ENCODE peak calls at places on chromosomes 16 and 17, in five cellular contexts. Q, Z, H, D and E are unnamed samples. For H3K9me3, the result is how much of the 10 kb centered on the place peaks cover.

GRCh38 chr16:86942469-86943175 is 364.3 kb downstream of the FOXL1 start:
- DNase-seq in Q (no peak), Z (no peak), H (peak), D (no peak), E (no peak)

GRCh38 chr17:28404812-28405570 is 1.0 kb downstream of the SLC46A1 start:
- DNase-seq in Q (no peak), Z (no peak), H (peak), D (no peak), E (no peak)

GRCh38 chr16:65249768-65250167 is 127.9 kb upstream of the CDH11 start:
- DNase-seq in Q (peak), Z (no peak), H (no peak), D (peak), E (peak)

GRCh38 chr17:70071127-70071526 is 3.9 kb upstream of the KCNJ16 start:
- DNase-seq in Q (no peak), Z (no peak), H (no peak), D (no peak), E (no peak)

GRCh38 chr17:81002013-81002384 is 10.4 kb downstream of the CHMP6 start:
- DNase-seq in Q (no peak), Z (no peak), H (no peak), D (no peak), E (no peak)

GRCh38 chr16:78147846-78148535 is 48.5 kb downstream of the WWOX start:
- DNase-seq in Q (no peak), Z (no peak), H (no peak), D (no peak), E (no peak)

GRCh38 chr16:64590516-64590915 is 531.3 kb downstream of the CDH11 start:
- DNase-seq in Q (no peak), Z (no peak), H (no peak), D (no peak), E (no peak)

GRCh38 chr17:784143-784542 is 2.0 kb downstream of the MRM3 start:
- DNase-seq in Q (no peak), Z (no peak), H (no peak), D (no peak), E (no peak)

GRCh38 chr16:85825326-85825725 is 25.8 kb downstream of the COX4I1 start:
- DNase-seq in Q (no peak), Z (no peak), H (no peak), D (no peak), E (no peak)

GRCh38 chr17:68906638-68907037 is 48.6 kb downstream of the ABCA8 start:
- DNase-seq in Q (no peak), Z (peak), H (no peak), D (no peak), E (no peak)
- TF ChIP-seq CTCF in Q (peak), Z (peak), H (peak), D (peak), E (no peak)

DNA sequence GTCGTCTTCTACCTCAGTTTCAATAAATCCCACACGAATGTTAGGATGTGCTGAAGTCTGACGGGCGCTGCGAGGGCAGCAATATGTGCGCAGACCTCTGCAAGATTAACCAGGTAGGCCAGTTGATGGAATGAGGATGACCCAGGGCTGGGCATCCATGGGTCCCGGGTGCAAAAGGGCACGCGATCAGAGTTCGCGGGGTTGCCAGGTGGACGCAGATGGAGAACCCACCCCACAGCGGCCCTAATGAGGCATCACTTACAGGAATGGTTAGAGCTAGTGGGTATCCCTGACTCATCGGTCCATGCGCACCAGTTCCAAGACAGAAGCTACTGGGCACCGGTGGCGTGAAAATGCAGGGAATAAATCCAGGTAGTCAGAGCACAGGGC is 2116.0 kb downstream of the TP53TG3F start:
- DNase-seq in Q (no peak), Z (no peak), H (no peak), D (no peak), E (no peak)
- H3K9me3 ChIP-seq in Q (under half), Z (under half), H (under half), D (under half), E (under half)

DNA sequence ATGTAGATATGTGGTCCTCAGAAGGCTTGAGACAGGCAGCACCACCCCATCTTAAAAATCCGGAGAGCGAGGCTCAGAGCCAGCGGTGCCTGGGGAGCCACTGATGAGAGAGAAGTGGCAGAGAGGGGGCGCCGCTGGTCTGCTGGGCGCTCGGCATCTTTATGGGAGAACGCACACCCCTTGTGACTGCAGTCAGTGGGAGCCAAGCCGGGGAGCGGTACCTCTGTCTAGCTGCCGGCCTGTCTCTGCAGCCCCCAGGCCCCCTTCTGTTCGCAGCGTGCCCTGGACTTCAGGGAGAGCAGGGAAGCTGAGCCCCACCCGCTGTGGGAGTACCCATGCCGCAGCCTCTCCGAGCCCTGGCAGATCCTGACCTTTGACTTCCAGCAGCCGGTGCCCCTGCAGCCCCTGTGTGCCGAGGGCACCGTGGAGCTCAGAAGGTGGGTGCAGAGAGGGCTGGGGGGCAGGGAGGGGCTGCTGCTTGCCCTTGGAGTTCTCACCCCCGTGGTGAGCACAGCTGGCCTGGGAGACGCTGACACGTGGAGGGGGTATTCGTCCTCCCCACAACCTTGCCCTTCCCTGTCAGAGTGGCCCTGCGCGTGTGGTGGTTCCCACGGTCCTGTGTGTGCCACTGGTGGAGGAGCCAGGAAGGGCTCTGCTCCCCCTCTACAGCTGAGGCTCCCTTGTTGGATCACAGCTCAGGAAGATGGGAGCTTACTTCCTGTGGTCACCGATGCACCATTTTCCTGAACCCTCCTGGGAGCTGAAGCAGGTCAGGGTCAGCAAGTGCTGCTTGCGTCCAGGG is 44.8 kb downstream of the PRMT7 start:
- DNase-seq in Q (no peak), Z (peak), H (no peak), D (no peak), E (no peak)
- TF ChIP-seq CTCF in Q (no peak), Z (peak), H (no peak), D (no peak), E (no peak)

DNA sequence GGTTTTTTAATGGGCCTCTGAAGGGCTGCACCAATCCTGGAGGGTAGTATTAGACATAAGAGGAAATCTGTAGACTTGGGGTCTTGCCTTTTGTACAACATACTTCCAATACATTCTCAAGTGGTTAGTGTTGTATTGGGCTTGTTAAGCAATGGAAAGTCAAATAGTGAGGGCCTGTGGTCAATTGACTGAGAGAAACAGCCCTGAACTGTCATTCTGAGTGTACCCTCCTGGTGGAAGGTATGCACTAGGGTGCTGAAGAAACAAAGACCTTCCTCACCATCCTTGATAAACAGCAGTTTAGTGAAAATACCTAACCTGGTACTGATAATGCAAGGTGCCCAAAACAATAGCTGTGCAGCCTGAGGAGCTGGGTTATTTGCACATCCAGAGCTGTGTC is 22.2 kb downstream of the OR2C1 start:
- DNase-seq in Q (no peak), Z (no peak), H (no peak), D (no peak), E (no peak)
- H3K9me3 ChIP-seq in Q (under half), Z (under half), H (under half), D (half or more), E (half or more)